ENCODE peak calls at places on chromosome 11, in six cellular contexts. E is H9, R is PC-3, G is lower lobe of right lung, M is fibroblast of the aortic adventitia, T is cardiac fibroblast. J is an unnamed sample.

GRCh38 chr11:95512682-95513081 is 276.9 kb downstream of the FAM76B start:
- DNase-seq in G (no peak), T (peak), M (peak), E (no peak), R (peak), J (peak)

GRCh38 chr11:76654980-76655379 is 15.6 kb downstream of the LRRC32 start:
- DNase-seq in G (no peak), M (no peak), R (no peak), T (peak), E (peak), J (no peak)

GRCh38 chr11:129737535-129738230 is 78.0 kb upstream of the TMEM45B start:
- DNase-seq in G (no peak), R (no peak), T (no peak), E (no peak), M (no peak), J (no peak)

GRCh38 chr11:44311339-44312261 is 1.7 kb upstream of the ALX4 start:
- DNase-seq in M (no peak), E (no peak), G (no peak), R (no peak), T (no peak), J (no peak)

GRCh38 chr11:27506200-27507182 is at the start of gene LIN7C:
- DNase-seq in T (peak), R (peak), M (peak), G (peak), E (peak), J (peak)

GRCh38 chr11:122750047-122750446 is 88.3 kb upstream of the CRTAM start:
- DNase-seq in G (no peak), R (no peak), T (no peak), E (no peak), M (no peak), J (no peak)

GRCh38 chr11:1827095-1827797 is 7.5 kb upstream of the SYT8 start:
- DNase-seq in E (no peak), T (peak), G (peak), R (peak), M (peak), J (peak)

GRCh38 chr11:6251990-6252473 is 7.6 kb upstream of the CCKBR start:
- DNase-seq in R (no peak), G (no peak), E (no peak), M (peak), T (peak), J (no peak)

DNA sequence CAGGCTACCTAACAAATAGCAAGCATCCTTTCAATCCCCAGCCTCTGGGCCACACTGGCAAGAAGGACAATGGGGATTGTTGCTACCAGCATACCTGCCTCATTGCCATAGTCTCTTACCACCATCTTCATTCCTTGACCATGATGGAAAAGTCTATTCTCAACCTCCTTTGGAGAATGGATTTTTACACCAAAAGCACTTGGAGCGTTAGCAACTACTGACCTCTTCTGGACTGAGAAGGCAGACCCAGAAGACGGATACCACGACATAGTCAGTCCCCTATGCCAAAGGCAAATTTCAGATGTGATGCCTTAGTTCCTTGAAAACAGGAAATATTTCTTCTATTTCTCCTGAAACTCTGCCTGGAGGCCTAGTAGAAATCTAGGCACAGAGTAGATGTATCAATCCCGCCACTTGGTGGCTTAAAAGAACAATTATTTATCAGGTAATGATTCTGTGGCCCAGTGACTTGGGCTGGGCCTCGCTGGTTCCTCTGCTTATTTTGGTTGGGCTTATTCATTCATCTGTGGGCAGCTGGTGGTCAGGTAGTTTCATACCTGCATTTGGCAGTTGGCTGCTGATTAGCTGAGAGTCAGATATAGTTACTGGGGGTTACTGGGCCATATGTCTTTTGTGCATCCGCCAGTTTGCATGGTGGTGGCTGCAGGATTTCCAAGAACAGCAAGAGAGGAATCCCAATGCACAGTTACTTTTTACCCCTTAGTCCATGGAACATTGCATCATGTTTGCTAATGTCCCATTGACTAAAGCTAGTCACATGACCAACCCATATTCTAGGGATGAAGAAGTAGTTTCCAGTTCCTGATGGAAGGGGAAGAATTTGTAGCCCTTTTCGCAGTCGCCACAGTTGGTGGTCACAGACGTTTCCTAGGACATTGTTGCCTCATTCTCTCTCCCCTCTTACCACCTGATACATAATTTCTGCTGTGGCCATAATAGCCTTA is 75.2 kb downstream of the DHCR7 start:
- DNase-seq in T (peak), E (no peak), M (peak), R (peak), G (no peak), J (peak)
- TF ChIP-seq CTCF in T (peak), E (peak), M (peak), R (peak), G (no peak), J (peak)

DNA sequence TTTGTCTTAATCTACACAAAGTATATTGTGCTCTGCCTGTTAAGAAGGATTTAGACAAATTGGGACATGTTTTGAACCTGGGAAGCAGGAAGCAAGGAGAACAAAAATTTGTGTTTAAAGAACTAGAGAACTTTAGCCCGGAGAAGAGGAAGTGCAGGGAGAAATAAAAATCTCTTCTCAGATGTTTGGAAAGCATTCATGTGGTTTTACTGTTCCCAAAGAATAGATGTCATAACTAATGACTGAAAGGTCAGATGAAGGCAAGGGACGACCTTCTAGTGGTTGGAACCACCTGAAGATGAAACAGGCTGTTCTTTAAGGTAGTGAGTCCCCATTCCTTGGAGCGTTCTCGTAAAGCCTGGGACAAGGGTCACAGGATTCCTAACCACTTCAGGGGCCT is 38.3 kb downstream of the IRAG1 start:
- DNase-seq in E (no peak), M (no peak), G (no peak), R (no peak), T (no peak), J (no peak)
- TF ChIP-seq CTCF in E (no peak), M (no peak), G (no peak), R (no peak), T (no peak), J (no peak)

DNA sequence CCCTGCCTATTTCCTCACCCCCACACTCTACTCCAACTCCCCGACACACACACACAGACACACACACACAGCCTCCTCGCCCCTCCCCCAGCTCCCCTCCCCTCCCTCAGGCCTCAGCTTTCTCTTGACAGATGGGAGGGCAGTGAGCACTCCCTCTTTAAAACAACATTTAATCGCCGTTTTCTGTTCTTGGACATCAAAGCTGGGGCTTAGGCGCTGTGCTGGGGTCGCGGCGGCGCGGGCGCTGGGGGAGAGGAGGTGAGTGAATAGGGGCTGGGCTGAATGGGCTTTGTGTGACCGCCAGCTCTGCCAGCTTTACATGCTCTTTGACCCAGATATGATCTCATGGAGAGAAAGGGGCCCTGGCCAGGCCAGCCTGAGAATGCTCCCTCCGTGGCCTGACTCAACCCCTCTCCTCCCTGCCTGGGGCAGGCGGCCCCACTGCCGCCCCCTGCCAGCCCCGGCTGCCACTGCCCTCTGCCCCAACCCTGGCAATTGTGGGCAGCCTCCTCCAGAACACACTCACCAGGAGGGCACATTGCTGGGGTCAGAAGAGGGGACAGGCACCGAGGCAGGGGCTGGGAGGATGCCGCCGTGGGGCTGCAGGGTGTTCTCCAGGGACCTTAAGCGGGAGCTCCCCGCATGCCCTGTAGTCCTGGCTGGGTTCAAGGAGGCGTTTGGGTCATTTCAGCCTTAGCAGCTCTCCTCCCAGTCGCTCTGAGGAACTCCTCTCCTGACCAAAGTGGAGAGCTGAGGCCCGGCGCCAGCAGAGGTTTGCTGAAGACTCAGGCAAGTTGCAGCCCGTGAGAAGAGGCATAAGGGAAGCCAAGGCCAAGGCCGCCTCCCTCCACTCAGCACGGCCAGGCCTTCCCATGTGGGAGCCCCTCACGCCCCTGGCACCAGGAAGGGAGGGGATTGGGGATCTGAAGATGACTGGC is 38.3 kb upstream of the NNMT start:
- DNase-seq in T (peak), G (peak), E (peak), M (no peak), R (no peak), J (no peak)
- TF ChIP-seq CTCF in T (peak), G (peak), E (peak), M (peak), R (peak), J (no peak)

GRCh38 chr11:70082829-70083228 is 4.7 kb downstream of the ANO1 start:
- DNase-seq in E (no peak), R (peak), T (no peak), G (no peak), M (no peak), J (no peak)
- TF ChIP-seq CTCF in E (peak), R (peak), T (peak), G (no peak), M (peak), J (no peak)

DNA sequence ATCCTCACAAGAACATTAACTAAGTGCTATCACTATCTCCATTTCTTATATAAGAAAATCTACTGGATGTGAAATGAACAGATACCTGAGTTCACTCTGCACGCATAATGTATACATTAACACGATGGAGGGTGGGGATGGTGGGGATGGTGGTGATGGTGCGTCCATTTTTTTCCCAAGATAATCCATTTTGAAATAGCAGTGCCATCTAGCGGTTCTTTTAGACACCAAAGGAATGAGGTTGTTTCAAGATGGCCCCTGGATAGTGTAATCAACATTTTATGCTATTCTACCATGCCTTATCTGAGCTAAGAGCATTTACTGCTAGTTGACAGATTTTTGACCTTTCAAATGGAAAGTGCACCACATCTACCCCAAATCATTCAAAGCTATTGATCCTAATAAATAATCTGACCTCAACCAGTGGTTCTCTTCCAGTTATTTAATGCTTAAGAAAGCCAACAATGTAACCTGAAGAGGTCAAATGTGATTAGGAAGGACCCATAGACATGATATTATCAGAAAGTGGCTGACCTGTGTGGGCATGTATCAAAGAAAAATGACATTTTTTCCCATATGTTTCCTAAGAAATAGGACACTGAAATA is 714.7 kb upstream of the TENM4 start:
- DNase-seq in E (no peak), R (peak), G (no peak), T (peak), M (peak), J (peak)
- TF ChIP-seq CTCF in E (peak), R (peak), G (peak), T (peak), M (peak), J (peak)

DNA sequence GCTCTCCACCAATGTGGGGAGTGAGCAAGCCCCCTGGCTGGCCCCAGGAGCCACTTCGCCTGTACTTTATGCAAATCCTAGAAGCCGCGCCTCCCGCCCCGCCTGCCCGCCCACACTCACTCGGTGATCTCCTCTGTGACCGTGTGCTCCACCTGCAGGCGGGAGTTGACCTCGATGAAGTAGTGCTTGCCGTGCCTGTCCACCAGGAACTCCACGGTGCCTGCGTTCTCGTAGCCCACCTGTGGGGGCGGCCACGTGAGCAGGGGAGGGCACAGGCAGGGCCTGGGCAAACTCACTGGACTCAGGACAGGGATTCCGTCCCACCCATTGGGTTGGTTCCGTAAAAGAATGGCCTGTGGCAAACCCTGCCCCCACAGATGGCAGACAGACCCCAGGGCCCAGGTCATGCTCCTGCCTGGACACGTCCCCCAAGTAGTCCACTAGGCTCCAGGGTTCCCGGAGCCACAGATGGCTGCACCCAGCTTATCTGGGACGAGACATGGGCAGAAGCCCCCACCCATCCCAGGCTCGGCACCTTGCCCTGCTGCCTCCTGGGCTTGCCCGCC is 11.9 kb downstream of the LRFN4 start:
- DNase-seq in G (peak), E (peak), R (peak), M (no peak), T (no peak), J (peak)
- TF ChIP-seq CTCF in G (peak), E (peak), R (peak), M (no peak), T (no peak), J (peak)

DNA sequence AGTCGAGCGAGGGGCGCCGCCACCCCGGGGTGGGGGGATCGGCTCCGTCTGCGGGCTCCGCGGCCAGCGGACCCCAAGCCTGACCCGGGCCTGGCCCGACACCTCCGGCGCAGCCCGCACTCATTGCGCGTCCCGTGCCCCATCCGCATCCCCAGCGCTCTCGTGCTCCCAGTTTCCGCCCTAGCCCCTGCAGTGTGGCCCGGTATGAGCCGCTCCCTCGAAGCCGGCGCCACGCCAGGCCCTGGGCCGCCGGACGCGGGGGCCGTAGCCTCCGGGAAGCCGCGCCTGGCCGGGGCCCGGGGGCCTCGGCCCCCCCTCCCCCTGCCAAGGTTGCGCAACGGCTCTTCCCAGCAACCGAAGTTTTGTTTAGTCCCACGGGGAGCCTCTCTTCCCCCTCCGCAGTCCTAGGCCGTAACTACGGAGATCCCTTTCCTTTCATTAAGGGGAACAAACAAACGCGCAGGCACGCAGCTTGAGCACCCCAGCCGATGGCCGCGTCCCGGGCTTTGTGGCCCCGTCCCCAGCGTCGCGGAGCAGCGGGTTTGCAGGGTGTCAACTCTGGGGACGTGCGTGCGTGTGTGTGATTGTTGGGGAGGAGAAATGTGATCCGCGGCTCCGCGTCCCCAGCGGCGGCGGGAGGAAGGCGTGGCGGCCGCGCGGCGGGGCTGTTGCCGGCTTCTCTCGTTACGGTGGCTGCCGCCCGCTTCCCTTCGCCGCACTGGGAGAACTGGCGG is 883 bp downstream of the HIPK3 start:
- DNase-seq in R (peak), G (peak), T (peak), M (peak), E (peak), J (peak)
- TF ChIP-seq CTCF in R (no peak), G (peak), T (peak), M (no peak), E (peak), J (no peak)

J was measured in MCF 10A.